ENCODE peak calls at places on chromosomes 2 and 18, in ten cellular contexts. S, T, X, A, K, C, J, H, V and F are unnamed samples.

GRCh38 chr2:142868281-142868762 is 9.1 kb upstream of the KYNU start:
- DNase-seq in S (no peak), T (no peak), X (peak; percentile 40), A (no peak), K (peak; percentile 91), C (no peak), J (peak; percentile 96), H (no peak), V (no peak), F (peak; percentile 55)

GRCh38 chr2:238727585-238728321 is 120.1 kb upstream of the TWIST2 start:
- DNase-seq in S (no peak), T (no peak), X (no peak), A (no peak), K (peak; percentile 85), C (no peak), J (no peak), H (no peak), V (no peak), F (no peak)

GRCh38 chr2:56015631-56016251 is 92.2 kb upstream of the EFEMP1 start:
- DNase-seq in S (no peak), T (no peak), X (no peak), A (no peak), K (no peak), C (no peak), J (no peak), H (no peak), V (peak; percentile 49), F (no peak)

GRCh38 chr2:186950694-186951093 is 101.7 kb upstream of the ZSWIM2 start:
- DNase-seq in S (no peak), T (peak; percentile 5), X (peak; percentile 66), A (no peak), K (peak; percentile 24), C (no peak), J (no peak), H (no peak), V (no peak), F (peak; percentile 18)

GRCh38 chr2:25368650-25369049 is 26.9 kb upstream of the DNMT3A start:
- DNase-seq in S (no peak), T (no peak), X (no peak), A (no peak), K (no peak), C (no peak), J (no peak), H (no peak), V (no peak), F (no peak)

GRCh38 chr2:222318026-222318711 is 19.4 kb upstream of the PAX3 start:
- DNase-seq in S (no peak), T (peak; percentile 47), X (peak; percentile 86), A (peak; percentile 38), K (no peak), C (peak; percentile 35), J (peak; percentile 57), H (peak; percentile 67), V (peak; percentile 85), F (peak; percentile 85)

GRCh38 chr2:191109888-191110287 is 40.9 kb downstream of the STAT4 start:
- DNase-seq in S (no peak), T (no peak), X (peak; percentile 26), A (no peak), K (no peak), C (no peak), J (no peak), H (peak; percentile 65), V (no peak), F (no peak)

GRCh38 chr18:36583155-36583745 is 245.6 kb downstream of the TPGS2 start:
- DNase-seq in S (no peak), T (no peak), X (no peak), A (no peak), K (no peak), C (no peak), J (no peak), H (no peak), V (no peak), F (no peak)

GRCh38 chr2:144151405-144151804 is 368.5 kb downstream of the ZEB2 start:
- DNase-seq in S (no peak), T (no peak), X (no peak), A (no peak), K (no peak), C (no peak), J (no peak), H (no peak), V (no peak), F (no peak)

GRCh38 chr2:195486987-195487644 is 169.9 kb upstream of the SLC39A10 start:
- DNase-seq in S (no peak), T (peak; percentile 34), X (peak; percentile 54), A (no peak), K (no peak), C (peak; percentile 7), J (peak; percentile 16), H (no peak), V (no peak), F (peak; percentile 18)

GRCh38 chr2:144513388-144514100 is 6.4 kb downstream of the ZEB2 start:
- DNase-seq in S (no peak), T (peak; percentile 35), X (no peak), A (no peak), K (no peak), C (no peak), J (no peak), H (no peak), V (no peak), F (no peak)

GRCh38 chr2:216142540-216142939 is 33.4 kb downstream of the XRCC5 start:
- DNase-seq in S (no peak), T (no peak), X (no peak), A (no peak), K (no peak), C (no peak), J (no peak), H (no peak), V (no peak), F (no peak)

GRCh38 chr2:171492664-171493063 is 29.6 kb upstream of the CYBRD1 start:
- DNase-seq in S (no peak), T (no peak), X (no peak), A (no peak), K (no peak), C (no peak), J (no peak), H (no peak), V (no peak), F (no peak)

GRCh38 chr2:226057914-226058313 is 658.4 kb downstream of the NYAP2 start:
- DNase-seq in S (no peak), T (no peak), X (no peak), A (no peak), K (no peak), C (no peak), J (no peak), H (no peak), V (no peak), F (no peak)

GRCh38 chr2:8520791-8521344 is 161.0 kb upstream of the ID2 start:
- DNase-seq in S (no peak), T (no peak), X (no peak), A (no peak), K (no peak), C (no peak), J (no peak), H (no peak), V (no peak), F (no peak)

GRCh38 chr2:44718431-44718830 is 223.1 kb upstream of the SIX3 start:
- DNase-seq in S (no peak), T (no peak), X (no peak), A (no peak), K (no peak), C (no peak), J (no peak), H (no peak), V (no peak), F (no peak)

GRCh38 chr2:236057375-236057774 is 110.8 kb downstream of the GBX2 start:
- DNase-seq in S (no peak), T (no peak), X (no peak), A (no peak), K (no peak), C (no peak), J (no peak), H (no peak), V (no peak), F (no peak)

GRCh38 chr2:108918941-108919341 is 70.1 kb downstream of the EDAR start:
- DNase-seq in S (no peak), T (no peak), X (no peak), A (no peak), K (peak; percentile 88), C (no peak), J (no peak), H (no peak), V (no peak), F (no peak)

GRCh38 chr18:74689251-74689650 is 91.6 kb downstream of the ZNF407 start:
- DNase-seq in S (no peak), T (no peak), X (no peak), A (no peak), K (no peak), C (no peak), J (no peak), H (no peak), V (no peak), F (no peak)

GRCh38 chr2:193222456-193222855 is 1027.7 kb upstream of the TMEFF2 start:
- DNase-seq in S (no peak), T (no peak), X (no peak), A (no peak), K (no peak), C (no peak), J (no peak), H (no peak), V (no peak), F (no peak)

GRCh38 chr2:55923091-55923977 is at the start of gene EFEMP1:
- DNase-seq in S (no peak), T (no peak), X (peak; percentile 83), A (peak; percentile 58), K (peak; percentile 90), C (no peak), J (peak; percentile 70), H (no peak), V (peak; percentile 25), F (no peak)

GRCh38 chr2:203122317-203122998 is 107.8 kb downstream of the NBEAL1 start:
- DNase-seq in S (no peak), T (no peak), X (no peak), A (no peak), K (no peak), C (no peak), J (peak; percentile 11), H (no peak), V (no peak), F (no peak)

GRCh38 chr2:136072616-136073015 is 45.3 kb downstream of the CXCR4 start:
- DNase-seq in S (no peak), T (no peak), X (no peak), A (no peak), K (no peak), C (no peak), J (no peak), H (no peak), V (no peak), F (no peak)

GRCh38 chr2:234427081-234428058 is 69.5 kb downstream of the ARL4C start:
- DNase-seq in S (no peak), T (peak; percentile 84), X (peak; percentile 36), A (no peak), K (no peak), C (no peak), J (no peak), H (no peak), V (no peak), F (peak; percentile 63)

GRCh38 chr2:55418512-55419235 is 982 bp downstream of the CCDC88A start:
- DNase-seq in S (no peak), T (no peak), X (peak; percentile 9), A (no peak), K (no peak), C (no peak), J (no peak), H (no peak), V (no peak), F (no peak)

GRCh38 chr2:105853354-105854088 is 108.8 kb downstream of the NCK2 start:
- DNase-seq in S (no peak), T (no peak), X (no peak), A (no peak), K (no peak), C (peak; percentile 40), J (no peak), H (no peak), V (no peak), F (no peak)

GRCh38 chr2:285990-286389 is 1.9 kb downstream of the ALKAL2 start:
- DNase-seq in S (no peak), T (no peak), X (no peak), A (no peak), K (no peak), C (no peak), J (no peak), H (no peak), V (no peak), F (no peak)

GRCh38 chr2:20509766-20510490 is 63.1 kb downstream of the RHOB start:
- DNase-seq in S (no peak), T (peak; percentile 61), X (peak; percentile 88), A (peak; percentile 51), K (no peak), C (peak; percentile 62), J (peak; percentile 33), H (peak; percentile 64), V (peak; percentile 8), F (peak; percentile 63)